ENCODE peak calls at places on chromosomes 7 and 10, in seven cellular contexts. B is lower leg skin, I is body of pancreas, Q is prostate gland, D is adrenal gland, H is testis, E is suprapubic skin. Z is an unnamed sample.

GRCh38 chr10:42638821-42639270 is 476 bp upstream of the ZNF33B start:
- DNase-seq in B (no peak), Q (no peak), H (no peak), D (no peak), E (no peak), I (no peak), Z (no peak)

GRCh38 chr10:45071043-45071813 is 70.5 kb downstream of the ZNF22 start:
- DNase-seq in H (no peak), D (no peak), E (no peak), B (no peak), Q (no peak), I (no peak), Z (no peak)

GRCh38 chr7:133217805-133218204 is 35.1 kb upstream of the EXOC4 start:
- DNase-seq in B (no peak), H (no peak), I (no peak), E (no peak), D (no peak), Q (no peak), Z (no peak)

GRCh38 chr7:92155108-92155755 is 21.0 kb upstream of the CYP51A1 start:
- DNase-seq in I (no peak), Q (no peak), H (no peak), E (no peak), B (no peak), D (no peak), Z (no peak)

GRCh38 chr7:138555684-138556083 is 95.6 kb downstream of the TRIM24 start:
- DNase-seq in E (no peak), H (no peak), I (no peak), D (no peak), Q (no peak), B (no peak), Z (no peak)

GRCh38 chr10:132133005-132133404 is 53.7 kb upstream of the DPYSL4 start:
- DNase-seq in D (no peak), I (no peak), Q (no peak), B (no peak), E (no peak), H (no peak), Z (no peak)

GRCh38 chr10:123584419-123584775 is 81.8 kb upstream of the GPR26 start:
- DNase-seq in B (no peak), H (no peak), E (peak), D (no peak), I (no peak), Q (no peak), Z (no peak)

GRCh38 chr7:105352018-105352612 is 36.6 kb downstream of the SRPK2 start:
- DNase-seq in E (no peak), D (peak), Q (peak), H (peak), I (no peak), B (peak), Z (peak)

GRCh38 chr10:72090326-72090725 is 2.0 kb upstream of the SPOCK2 start:
- DNase-seq in E (no peak), H (no peak), B (no peak), I (no peak), D (no peak), Q (no peak), Z (no peak)

GRCh38 chr10:73827346-73828089 is 16.1 kb upstream of the NDST2 start:
- DNase-seq in H (no peak), B (no peak), Q (no peak), E (no peak), I (no peak), D (no peak), Z (no peak)

GRCh38 chr10:102691701-102692100 is 22.5 kb downstream of the ARL3 start:
- DNase-seq in Q (no peak), I (no peak), H (no peak), E (no peak), B (no peak), D (no peak), Z (no peak)

GRCh38 chr7:142511801-142512200 is 237.5 kb upstream of the PRSS1 start:
- DNase-seq in H (no peak), I (no peak), Q (no peak), D (no peak), E (no peak), B (no peak), Z (no peak)

GRCh38 chr7:98366562-98366938 is 34.3 kb downstream of the BAIAP2L1 start:
- DNase-seq in E (peak), H (no peak), I (no peak), B (no peak), Q (no peak), D (no peak), Z (no peak)

DNA sequence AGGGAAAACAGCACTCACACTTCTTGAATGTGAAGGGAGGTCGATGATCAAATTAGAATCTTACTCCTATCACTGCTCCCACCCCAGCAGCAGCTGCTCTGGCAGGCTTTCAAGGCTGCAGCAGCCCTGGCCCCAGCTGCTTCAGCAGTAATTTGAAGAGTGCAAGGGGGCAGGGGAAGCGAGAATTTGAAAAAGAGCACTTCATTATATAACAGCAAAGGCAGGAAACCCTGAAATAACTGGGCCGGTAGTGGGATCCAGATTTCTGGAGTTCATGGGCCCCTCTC is 44.9 kb downstream of the MYPN start:
- DNase-seq in H (peak), I (peak), B (no peak), E (no peak), D (peak), Q (no peak), Z (no peak)
- H3K4me3 ChIP-seq in H (no peak), I (no peak), B (no peak), E (no peak), D (no peak), Q (no peak), Z (no peak)

GRCh38 chr10:100985336-100985735 is 2.0 kb downstream of the MRPL43 start:
- DNase-seq in D (no peak), E (peak), H (no peak), B (no peak), I (no peak), Q (no peak), Z (no peak)
- TF ChIP-seq POLR2A in D (no peak), E (no peak), H (no peak), B (no peak), I (peak), Q (no peak), Z (no peak)

DNA sequence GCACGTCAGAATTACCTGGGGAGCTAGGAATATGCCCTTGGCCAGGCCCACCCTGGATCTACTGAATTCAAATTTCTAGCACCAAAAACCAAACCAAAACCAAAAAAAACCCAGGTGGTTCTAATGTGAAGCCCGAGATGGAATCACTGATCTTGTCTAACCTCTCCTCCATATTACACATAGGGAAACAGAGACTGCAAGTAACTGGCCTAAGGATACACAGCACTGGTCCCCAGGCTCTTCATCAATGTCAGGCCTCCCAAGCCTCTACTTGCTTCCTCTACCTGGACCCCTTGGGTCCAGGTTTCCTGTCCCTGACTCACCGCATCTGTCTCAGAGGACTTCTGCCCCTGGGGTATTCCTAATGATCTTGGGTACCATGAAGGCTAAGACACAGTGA is 30.7 kb downstream of the ZCCHC24 start:
- DNase-seq in B (no peak), E (no peak), Q (no peak), D (no peak), I (no peak), H (no peak), Z (no peak)
- H3K4me3 ChIP-seq in B (no peak), E (no peak), Q (no peak), D (no peak), I (no peak), H (no peak), Z (no peak)

GRCh38 chr10:79072041-79072441 is 3.3 kb downstream of the ZMIZ1 start:
- DNase-seq in B (no peak), D (no peak), H (peak), E (no peak), I (no peak), Q (no peak), Z (no peak)

GRCh38 chr10:79070091-79070610 is 1.4 kb downstream of the ZMIZ1 start:
- DNase-seq in Q (peak), E (no peak), B (no peak), I (peak), H (peak), D (peak), Z (peak)

GRCh38 chr10:79069325-79070090 is 742 bp downstream of the ZMIZ1 start:
- DNase-seq in D (peak), Q (no peak), E (no peak), B (no peak), I (peak), H (peak), Z (peak)

GRCh38 chr10:79071535-79071923 is 2.8 kb downstream of the ZMIZ1 start:
- DNase-seq in E (no peak), Q (no peak), H (no peak), D (no peak), I (no peak), B (no peak), Z (no peak)

DNA sequence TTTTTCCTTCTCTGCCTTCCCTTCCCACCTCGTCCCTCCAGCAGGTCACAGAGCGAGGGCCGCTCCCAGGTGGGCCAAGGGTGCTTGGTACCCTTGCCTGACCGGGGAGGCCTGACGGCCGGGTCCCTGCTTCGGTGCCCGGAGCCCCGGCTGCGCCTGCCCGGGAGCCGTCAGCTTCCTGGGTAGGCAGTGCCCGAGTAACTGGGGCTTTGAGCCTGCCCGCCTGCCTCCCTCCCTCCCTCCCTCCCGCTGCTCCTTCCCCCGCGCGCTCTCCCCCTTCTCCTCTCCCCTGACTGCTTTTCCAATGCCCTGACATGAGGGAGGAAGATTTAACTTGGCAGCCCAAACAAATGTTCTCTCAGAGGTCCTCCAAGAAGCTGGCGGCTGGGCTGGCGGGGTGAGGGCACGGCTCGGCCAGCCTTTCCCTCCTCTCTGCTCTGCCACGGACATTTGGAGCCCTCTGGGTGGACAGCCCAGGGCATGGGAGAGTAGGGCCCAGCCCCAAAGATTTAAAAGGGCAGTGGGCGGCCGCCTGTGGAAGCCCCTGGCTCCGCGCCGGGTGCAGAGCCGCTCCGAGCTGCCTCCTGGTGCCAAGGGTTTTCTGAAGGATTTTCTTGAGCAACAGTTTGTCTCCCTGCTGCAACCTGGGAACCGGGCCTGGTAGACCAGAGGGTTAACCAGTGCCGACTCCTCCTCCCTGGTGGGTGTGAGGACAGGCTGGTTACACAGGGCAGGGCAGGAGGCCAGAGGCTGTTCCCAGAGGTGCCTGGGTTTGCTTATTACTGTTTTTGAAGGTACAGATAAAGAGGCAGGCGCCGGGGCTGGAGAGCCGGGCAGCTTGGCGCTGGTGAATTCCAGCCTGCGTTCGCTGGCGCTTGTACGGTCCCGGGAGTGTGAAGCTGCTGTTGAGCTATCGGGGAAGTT is 2.1 kb downstream of the ZMIZ1 start:
- DNase-seq in Q (peak), D (peak), I (peak), E (peak), B (peak), H (peak), Z (no peak)
- TF ChIP-seq POLR2A in Q (peak), D (peak), I (peak), E (peak), B (peak), H (no peak), Z (peak)

GRCh38 chr10:91629715-91630549 is 2.9 kb downstream of the PPP1R3C start:
- DNase-seq in Q (no peak), H (peak), B (no peak), E (no peak), D (no peak), I (no peak), Z (no peak)
- H3K4me3 ChIP-seq in Q (no peak), H (no peak), B (no peak), E (peak), D (no peak), I (no peak), Z (no peak)

GRCh38 chr7:151631968-151632749 is 112.5 kb upstream of the RHEB start:
- DNase-seq in H (peak), E (no peak), Q (peak), D (peak), B (peak), I (peak), Z (peak)
- TF ChIP-seq POLR2A in H (no peak), E (peak), Q (peak), D (peak), B (no peak), I (peak), Z (peak)

GRCh38 chr7:42689626-42690025 is 222.2 kb downstream of the C7orf25 start:
- DNase-seq in B (no peak), I (no peak), H (no peak), Q (no peak), E (no peak), D (no peak), Z (no peak)
- H3K4me3 ChIP-seq in B (no peak), I (no peak), H (no peak), Q (no peak), E (no peak), D (no peak), Z (no peak)

GRCh38 chr10:80081026-80081425 is 2.6 kb downstream of the TMEM254 start:
- DNase-seq in D (no peak), H (no peak), I (no peak), E (no peak), Q (no peak), B (no peak), Z (no peak)

GRCh38 chr10:80079312-80079613 is 798 bp downstream of the TMEM254 start:
- DNase-seq in D (no peak), H (no peak), E (no peak), Q (no peak), B (no peak), I (no peak), Z (no peak)

GRCh38 chr10:80077869-80078447 is 507 bp upstream of the TMEM254 start:
- DNase-seq in I (peak), H (no peak), D (no peak), Q (no peak), E (no peak), B (no peak), Z (no peak)

GRCh38 chr10:80075781-80076180 is 2.7 kb upstream of the TMEM254 start:
- DNase-seq in D (no peak), B (no peak), H (no peak), E (no peak), Q (no peak), I (no peak), Z (no peak)

DNA sequence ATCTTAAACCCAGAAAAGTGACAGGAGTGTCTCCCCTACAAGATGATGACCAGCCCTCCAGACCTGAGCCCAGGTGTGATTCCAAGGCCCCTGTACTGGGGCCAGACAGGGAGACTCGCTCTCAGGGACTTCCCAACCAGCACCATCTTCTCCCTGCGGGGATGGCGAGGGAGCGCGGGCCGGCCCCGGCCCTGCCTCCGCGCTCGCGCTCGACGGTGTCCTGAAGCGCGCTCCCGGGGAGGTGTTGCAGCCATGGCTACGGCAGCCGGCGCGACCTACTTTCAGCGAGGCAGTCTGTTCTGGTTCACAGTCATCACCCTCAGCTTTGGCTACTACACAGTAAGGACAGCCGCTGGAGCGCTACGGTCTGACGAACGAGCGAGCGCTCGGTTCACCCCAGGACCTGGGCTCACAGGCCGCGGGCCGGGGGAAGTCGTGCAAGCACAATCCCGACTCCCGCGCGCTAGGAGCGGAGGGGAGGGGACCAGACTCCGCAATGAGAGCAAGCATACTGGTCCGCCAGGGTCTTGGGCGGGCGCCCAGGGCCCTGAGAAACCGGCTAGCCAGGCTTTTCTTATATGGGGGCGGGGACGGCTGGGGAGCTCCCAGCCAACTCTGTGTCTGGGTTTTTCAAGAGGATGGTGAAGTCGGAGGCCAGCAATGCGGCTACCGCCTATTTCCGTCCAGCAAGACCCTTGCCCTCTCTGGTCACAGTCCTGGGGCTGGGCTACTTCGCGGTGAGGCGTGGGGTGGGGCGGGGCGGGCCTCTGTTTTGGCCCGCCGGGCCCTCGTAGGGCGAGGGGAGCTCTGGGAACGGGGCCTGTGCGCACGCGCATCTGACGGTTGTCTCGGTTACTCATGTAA is at the start of gene TMEM254:
- DNase-seq in E (peak), Q (peak), I (peak), D (peak), H (peak), B (peak), Z (peak)
- TF ChIP-seq POLR2A in E (peak), Q (no peak), I (peak), D (peak), H (no peak), B (no peak), Z (peak)

DNA sequence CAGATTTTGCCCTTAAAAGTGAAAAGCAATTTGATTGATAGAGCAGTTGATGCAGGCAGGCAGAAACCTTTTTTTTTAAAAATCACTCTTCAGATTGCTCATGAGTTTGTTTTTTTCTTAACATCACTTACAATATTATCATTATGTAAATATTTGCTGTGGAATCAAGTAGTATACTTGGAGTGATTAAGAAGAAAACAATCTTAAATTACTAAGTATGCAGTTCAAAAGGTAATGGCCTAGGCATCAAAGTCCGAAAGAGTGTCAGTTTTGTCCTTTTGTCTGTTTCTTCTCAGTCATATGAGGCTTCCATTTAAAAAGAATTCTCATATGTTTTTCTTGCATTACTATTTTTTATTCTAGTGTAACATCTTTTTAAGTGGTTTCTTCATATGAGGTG is 43.8 kb downstream of the BICC1 start:
- DNase-seq in Q (no peak), D (no peak), H (no peak), I (no peak), B (no peak), E (no peak), Z (no peak)
- H3K4me3 ChIP-seq in Q (no peak), D (no peak), H (no peak), I (no peak), B (no peak), E (no peak), Z (no peak)

DNA sequence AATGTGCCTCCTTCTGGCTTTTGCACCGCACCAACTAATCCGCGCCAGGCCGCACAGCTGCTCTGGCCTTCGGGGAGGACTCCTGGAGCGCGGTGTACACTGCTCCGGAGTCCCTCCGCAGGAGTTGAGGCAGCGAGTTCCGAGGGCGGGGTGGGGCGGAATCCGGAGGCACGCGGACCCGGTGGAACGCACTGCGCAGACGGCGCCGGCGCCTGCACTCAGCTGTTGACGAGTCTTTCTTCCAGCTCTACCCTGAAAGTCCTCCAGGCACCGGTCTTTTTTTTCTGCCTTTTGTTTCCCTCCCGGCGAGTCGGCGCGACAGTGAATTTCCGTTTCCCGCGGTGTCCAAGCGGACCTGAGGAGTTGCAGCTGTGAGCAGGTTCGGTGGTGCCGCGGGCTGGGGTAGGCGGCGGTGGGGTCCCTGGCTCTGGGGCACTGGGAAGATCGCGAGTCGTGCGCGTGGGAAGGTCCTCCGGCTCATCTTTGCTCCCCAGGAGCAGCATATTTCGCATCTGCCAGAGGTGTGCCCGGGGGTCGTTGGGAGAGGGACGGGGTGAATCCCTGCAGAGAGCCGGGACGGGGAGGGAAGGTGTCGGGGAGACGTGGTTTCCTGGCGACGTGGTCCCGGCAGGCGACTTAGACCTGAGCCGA is 44.1 kb downstream of the SFTPD start:
- DNase-seq in E (peak), H (peak), D (peak), Q (peak), I (peak), B (no peak), Z (no peak)
- TF ChIP-seq POLR2A in E (no peak), H (no peak), D (no peak), Q (no peak), I (peak), B (no peak), Z (no peak)

Z was measured in Peyer's patch.